ENCODE peak calls at places on chromosomes 5 and 9, in five cellular contexts. D is SHP77; I is CD8-positive, alpha-beta T cell; C is iris pigment epithelial cell; A is HuH-7. Q is an unnamed sample.

GRCh38 chr5:1431021-1431811 is 14.0 kb downstream of the SLC6A3 start:
- DNase-seq in D (no peak), A (no peak), I (no peak), C (no peak), Q (no peak)

GRCh38 chr9:16058131-16058549 is 505.3 kb downstream of the CCDC171 start:
- DNase-seq in I (no peak), D (no peak), C (peak; percentile 86), A (no peak), Q (no peak)

GRCh38 chr9:18622186-18622836 is 148.4 kb downstream of the ADAMTSL1 start:
- DNase-seq in C (no peak), A (peak; percentile 8), I (no peak), D (no peak), Q (no peak)

GRCh38 chr9:112174965-112175795 is at the start of gene SUSD1:
- DNase-seq in C (no peak), I (peak; percentile 31), D (peak; percentile 7), A (peak; percentile 55), Q (peak; percentile 43)

GRCh38 chr5:55338092-55338613 is 30.4 kb downstream of the MTREX start:
- DNase-seq in A (no peak), I (no peak), C (no peak), D (no peak), Q (no peak)

GRCh38 chr9:75979362-75979761 is 88.9 kb downstream of the PCSK5 start:
- DNase-seq in A (peak; percentile 59), C (peak; percentile 24), I (no peak), D (no peak), Q (no peak)

GRCh38 chr9:2583308-2584013 is 38.1 kb upstream of the VLDLR start:
- DNase-seq in D (no peak), A (no peak), C (no peak), I (no peak), Q (no peak)

GRCh38 chr5:169805527-169805934 is 168.5 kb downstream of the DOCK2 start:
- DNase-seq in A (no peak), C (no peak), I (peak; percentile 31), D (no peak), Q (no peak)

GRCh38 chr5:180860273-180860886 is 696 bp downstream of the ZFP62 start:
- DNase-seq in I (peak; percentile 76), C (peak; percentile 30), A (peak; percentile 56), D (peak; percentile 35), Q (peak; percentile 34)

GRCh38 chr5:17720070-17720469 is 85.8 kb downstream of the TAF11L14 start:
- DNase-seq in I (no peak), C (no peak), A (no peak), D (no peak), Q (no peak)

GRCh38 chr5:79573983-79574890 is 38.0 kb upstream of the TENT2 start:
- DNase-seq in C (no peak), A (no peak), I (no peak), D (no peak), Q (peak; percentile 14)

GRCh38 chr9:132474253-132474652 is 64.2 kb downstream of the CFAP77 start:
- DNase-seq in I (no peak), D (no peak), C (peak; percentile 16), A (no peak), Q (no peak)

GRCh38 chr9:28267351-28267750 is 694.1 kb upstream of the C9orf72 start:
- DNase-seq in I (no peak), C (peak; percentile 20), D (no peak), A (no peak), Q (no peak)

GRCh38 chr5:14739961-14740360 is 75.4 kb downstream of the OTULIN start:
- DNase-seq in D (no peak), I (no peak), C (no peak), A (no peak), Q (no peak)

GRCh38 chr5:136638084-136638483 is 272.7 kb upstream of the TRPC7 start:
- DNase-seq in A (no peak), C (no peak), I (no peak), D (no peak), Q (no peak)

GRCh38 chr5:158570502-158570901 is 529.2 kb downstream of the EBF1 start:
- DNase-seq in D (no peak), A (no peak), I (no peak), C (no peak), Q (no peak)

GRCh38 chr9:976258-976804 is at the start of gene DMRT3:
- DNase-seq in C (no peak), I (no peak), D (no peak), A (no peak), Q (no peak)

GRCh38 chr9:38154501-38155421 is 85.7 kb upstream of the SHB start:
- DNase-seq in I (no peak), A (no peak), D (no peak), C (no peak), Q (no peak)

GRCh38 chr5:159337291-159337974 is 7.1 kb upstream of the IL12B start:
- DNase-seq in D (no peak), I (peak; percentile 39), C (peak; percentile 93), A (no peak), Q (no peak)

GRCh38 chr9:116337015-116337414 is 183.4 kb downstream of the PAPPA start:
- DNase-seq in I (no peak), A (no peak), D (no peak), C (peak; percentile 81), Q (no peak)

GRCh38 chr9:88006511-88007290 is 32.4 kb upstream of the CDK20 start:
- DNase-seq in D (no peak), A (no peak), C (no peak), I (no peak), Q (no peak)

GRCh38 chr9:33737811-33738606 is 57.4 kb upstream of the PRSS3 start:
- DNase-seq in I (no peak), C (peak; percentile 64), A (peak; percentile 20), D (peak; percentile 21), Q (peak; percentile 9)

GRCh38 chr9:115864581-115864980 is 289.0 kb upstream of the PAPPA start:
- DNase-seq in A (no peak), C (no peak), I (no peak), D (no peak), Q (no peak)

GRCh38 chr9:134482226-134482625 is 156.0 kb downstream of the RXRA start:
- DNase-seq in I (no peak), A (no peak), D (no peak), C (no peak), Q (no peak)

GRCh38 chr5:136159457-136159856 is 26.8 kb downstream of the SMAD5 start:
- DNase-seq in I (no peak), A (no peak), C (peak; percentile 34), D (no peak), Q (no peak)

GRCh38 chr5:150376799-150377771 is 19.6 kb downstream of the TCOF1 start:
- DNase-seq in D (no peak), A (no peak), C (peak; percentile 40), I (no peak), Q (no peak)

GRCh38 chr9:81625969-81626368 is 63.4 kb downstream of the TLE1 start:
- DNase-seq in D (no peak), I (no peak), A (no peak), C (no peak), Q (no peak)

GRCh38 chr9:134625361-134626140 is 16.1 kb upstream of the COL5A1 start:
- DNase-seq in D (no peak), I (no peak), A (no peak), C (peak; percentile 83), Q (no peak)

GRCh38 chr9:133715866-133716563 is 22.1 kb downstream of the SARDH start:
- DNase-seq in C (no peak), A (no peak), I (peak; percentile 64), D (no peak), Q (peak; percentile 3)

GRCh38 chr5:100965291-100965690 is 62.2 kb upstream of the ST8SIA4 start:
- DNase-seq in D (no peak), C (no peak), I (no peak), A (no peak), Q (no peak)

GRCh38 chr9:88462191-88462590 is 72.8 kb upstream of the NXNL2 start:
- DNase-seq in D (no peak), A (no peak), I (no peak), C (peak; percentile 74), Q (no peak)

GRCh38 chr5:39543335-39543734 is 118.6 kb upstream of the DAB2 start:
- DNase-seq in C (peak; percentile 70), D (no peak), I (no peak), A (no peak), Q (no peak)

GRCh38 chr9:27586200-27586599 is 12.9 kb upstream of the C9orf72 start:
- DNase-seq in I (no peak), A (no peak), C (no peak), D (no peak), Q (no peak)

GRCh38 chr5:169576181-169576598 is 7.4 kb upstream of the SPDL1 start:
- DNase-seq in A (no peak), D (no peak), C (peak; percentile 92), I (no peak), Q (no peak)

GRCh38 chr9:129126789-129127618 is 15.8 kb downstream of the PTPA start:
- DNase-seq in D (no peak), C (no peak), A (no peak), I (no peak), Q (no peak)

GRCh38 chr9:8871796-8872470 is 1072.4 kb upstream of the DMAC1 start:
- DNase-seq in I (no peak), A (no peak), D (no peak), C (no peak), Q (no peak)

GRCh38 chr5:178332096-178332780 is 99.6 kb upstream of the PHYKPL start:
- DNase-seq in C (no peak), D (no peak), I (no peak), A (no peak), Q (no peak)

GRCh38 chr5:53130206-53130605 is 20.6 kb upstream of the MOCS2 start:
- DNase-seq in D (no peak), I (no peak), A (no peak), C (peak; percentile 16), Q (no peak)

GRCh38 chr5:76583163-76584047 is 39.8 kb downstream of the F2RL2 start:
- DNase-seq in C (peak; percentile 45), D (no peak), I (no peak), A (no peak), Q (no peak)

GRCh38 chr9:25003686-25004085 is 458.0 kb upstream of the IZUMO3 start:
- DNase-seq in A (no peak), C (no peak), I (no peak), D (no peak), Q (no peak)